ENCODE peak calls at places on chromosomes 11 and 22, in five cellular contexts. K is IMR-90, T is A549, N is heart left ventricle, R is heart right ventricle. Z is an unnamed sample. For H3K4me1, the result is how much of the 10 kb centered on the place peaks cover.

GRCh38 chr22:35413624-35414023 is 13.7 kb downstream of the MCM5 start:
- DNase-seq in N (no peak), T (no peak), R (no peak), K (no peak), Z (no peak)

GRCh38 chr22:19817561-19818263 is 37.0 kb downstream of the GNB1L start:
- DNase-seq in R (no peak), K (no peak), N (peak), T (no peak), Z (no peak)

GRCh38 chr11:76598426-76598839 is 72.1 kb downstream of the LRRC32 start:
- DNase-seq in N (no peak), R (peak), K (peak), T (peak), Z (peak)

GRCh38 chr11:1157645-1158591 is at the start of gene MUC5AC:
- DNase-seq in K (no peak), R (peak), T (peak), N (no peak), Z (no peak)

GRCh38 chr11:64558869-64559268 is 32.2 kb upstream of the SLC22A12 start:
- DNase-seq in R (no peak), T (no peak), N (no peak), K (no peak), Z (no peak)

GRCh38 chr11:71129624-71130023 is 122.8 kb downstream of the SHANK2 start:
- DNase-seq in N (no peak), K (no peak), T (no peak), R (no peak), Z (no peak)

GRCh38 chr11:61126266-61126665 is 24.0 kb downstream of the CD5 start:
- DNase-seq in T (no peak), R (peak), N (no peak), K (no peak), Z (no peak)

GRCh38 chr11:96168623-96169022 is 174.4 kb downstream of the MAML2 start:
- DNase-seq in N (no peak), R (no peak), T (peak), K (peak), Z (peak)

GRCh38 chr11:9139628-9140357 is 48.4 kb upstream of the SCUBE2 start:
- DNase-seq in T (no peak), K (no peak), N (no peak), R (no peak), Z (no peak)

GRCh38 chr22:42700901-42701300 is 19.8 kb downstream of the A4GALT start:
- DNase-seq in N (no peak), K (no peak), R (no peak), T (no peak), Z (no peak)

GRCh38 chr11:13215157-13215556 is 62.4 kb upstream of the BMAL1 start:
- DNase-seq in N (no peak), K (peak), T (peak), R (no peak), Z (peak)

GRCh38 chr11:95100856-95101507 is 11.3 kb downstream of the ENDOD1 start:
- DNase-seq in N (no peak), R (no peak), K (no peak), T (no peak), Z (peak)

GRCh38 chr11:11463397-11463796 is 110.3 kb upstream of the CSNK2A3 start:
- DNase-seq in T (no peak), N (no peak), K (no peak), R (no peak), Z (no peak)

GRCh38 chr11:13098067-13098466 is 89.0 kb downstream of the RASSF10 start:
- DNase-seq in N (no peak), R (no peak), K (no peak), T (peak), Z (no peak)

GRCh38 chr11:7639643-7640025 is 33.7 kb downstream of the CYB5R2 start:
- DNase-seq in N (no peak), T (no peak), K (no peak), R (no peak), Z (no peak)

GRCh38 chr22:47071078-47071811 is 308.8 kb downstream of the TBC1D22A start:
- DNase-seq in N (no peak), R (no peak), T (no peak), K (no peak), Z (peak)

GRCh38 chr11:132047167-132047566 is 676.8 kb downstream of the NTM start:
- DNase-seq in T (no peak), N (no peak), R (no peak), K (peak), Z (no peak)

GRCh38 chr11:116387623-116388022 is 385.2 kb downstream of the BUD13 start:
- DNase-seq in K (no peak), T (no peak), N (no peak), R (no peak), Z (no peak)

GRCh38 chr11:126008956-126009355 is 53.7 kb downstream of the CDON start:
- DNase-seq in T (no peak), K (no peak), R (no peak), N (no peak), Z (no peak)

GRCh38 chr11:665062-665706 is 28.1 kb downstream of the DRD4 start:
- DNase-seq in N (no peak), K (no peak), T (no peak), R (no peak), Z (no peak)

GRCh38 chr22:19085233-19086043 is 36.8 kb downstream of the DGCR2 start:
- DNase-seq in T (peak), R (no peak), N (no peak), K (peak), Z (peak)

GRCh38 chr22:36211237-36211881 is 9.8 kb upstream of the APOL4 start:
- DNase-seq in N (no peak), T (no peak), K (peak), R (no peak), Z (peak)

GRCh38 chr22:45918455-45919370 is 58.2 kb downstream of the WNT7B start:
- DNase-seq in T (peak), K (no peak), R (no peak), N (no peak), Z (no peak)

GRCh38 chr11:31711137-31711536 is 100.0 kb downstream of the PAX6 start:
- DNase-seq in K (no peak), N (no peak), T (no peak), R (no peak), Z (no peak)
- H3K4me1 ChIP-seq in K (under half), N (under half), T (under half), R (under half), Z (under half)

DNA sequence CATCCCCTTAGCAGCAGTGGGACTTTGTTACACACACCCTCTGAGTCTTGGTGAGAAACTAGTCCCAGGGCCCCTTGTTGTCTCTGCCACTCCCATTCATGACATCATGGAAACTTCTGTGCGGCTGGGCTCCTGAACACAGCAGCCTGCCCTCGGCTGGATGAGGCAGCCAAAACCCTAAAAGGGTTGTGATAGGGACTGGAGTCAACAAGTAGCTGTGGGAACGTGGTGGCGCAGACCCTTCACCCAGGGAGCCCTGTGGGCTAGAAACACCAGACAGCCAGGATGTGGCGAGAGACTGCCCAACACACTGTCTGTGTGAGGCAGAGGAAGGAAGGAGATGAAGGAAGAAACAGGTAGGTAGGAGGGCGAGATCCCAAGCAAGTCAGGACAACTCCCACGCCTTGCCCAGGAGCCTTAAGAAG is 3.9 kb downstream of the CD3D start:
- DNase-seq in N (no peak), T (no peak), K (no peak), R (no peak), Z (no peak)
- H3K4me1 ChIP-seq in N (under half), T (under half), K (under half), R (under half), Z (under half)

GRCh38 chr11:2395856-2396255 is 4.7 kb upstream of the TSSC4 start:
- DNase-seq in T (no peak), K (no peak), R (no peak), N (no peak), Z (no peak)

GRCh38 chr11:2395211-2395730 is 5.3 kb upstream of the TSSC4 start:
- DNase-seq in N (no peak), T (no peak), K (no peak), R (no peak), Z (no peak)

GRCh38 chr11:2396471-2396870 is 4.1 kb upstream of the TSSC4 start:
- DNase-seq in N (no peak), K (no peak), R (no peak), T (no peak), Z (no peak)

GRCh38 chr11:2398664-2399355 is 1.7 kb upstream of the TSSC4 start:
- DNase-seq in K (no peak), N (no peak), R (no peak), T (no peak), Z (no peak)

GRCh38 chr11:2397005-2397404 is 3.5 kb upstream of the TSSC4 start:
- DNase-seq in K (no peak), R (no peak), T (no peak), N (no peak), Z (no peak)
- H3K4me1 ChIP-seq in K (under half), R (under half), T (under half), N (under half), Z (under half)

GRCh38 chr11:118222437-118222836 is 2.4 kb downstream of the JAML start:
- DNase-seq in N (no peak), T (no peak), K (no peak), R (no peak), Z (no peak)
- H3K4me1 ChIP-seq in N (under half), T (under half), K (under half), R (under half), Z (under half)

GRCh38 chr11:67633758-67634365 is 4.1 kb upstream of the NUDT8 start:
- DNase-seq in K (no peak), T (no peak), N (no peak), R (peak), Z (no peak)

GRCh38 chr11:67634366-67635230 is 4.9 kb upstream of the NUDT8 start:
- DNase-seq in N (peak), K (no peak), R (peak), T (no peak), Z (no peak)

GRCh38 chr11:67632175-67632981 is 2.6 kb upstream of the NUDT8 start:
- DNase-seq in T (no peak), K (no peak), N (peak), R (peak), Z (no peak)

GRCh38 chr11:67631853-67632174 is 2.1 kb upstream of the NUDT8 start:
- DNase-seq in N (no peak), R (no peak), T (no peak), K (no peak), Z (no peak)

GRCh38 chr11:67632982-67633755 is 3.4 kb upstream of the NUDT8 start:
- DNase-seq in N (peak), R (peak), K (no peak), T (no peak), Z (no peak)
- H3K4me1 ChIP-seq in N (under half), R (under half), K (under half), T (under half), Z (under half)

GRCh38 chr11:120212259-120212888 is 1.5 kb downstream of the OAF start:
- DNase-seq in K (peak), T (no peak), N (peak), R (no peak), Z (peak)
- H3K4me1 ChIP-seq in K (under half), T (under half), N (under half), R (half or more), Z (under half)

GRCh38 chr22:37959231-37959825 is 5.8 kb downstream of the POLR2F start:
- DNase-seq in T (no peak), K (no peak), R (no peak), N (no peak), Z (no peak)
- H3K4me1 ChIP-seq in T (under half), K (under half), R (under half), N (under half), Z (under half)

GRCh38 chr11:28417601-28418323 is 309.6 kb downstream of the METTL15 start:
- DNase-seq in K (peak), N (no peak), R (no peak), T (no peak), Z (peak)
- H3K4me1 ChIP-seq in K (under half), N (under half), R (under half), T (under half), Z (under half)